ENCODE peak calls at places on chromosomes 1 and 21, in six cellular contexts. One of them, this sample, is unnamed.

GRCh38 chr1:36300526-36300925 is 5.6 kb upstream of the SH3D21 start:
- DNase-seq in ecto neural progenitor cell: no peak
- DNase-seq in DMS153: no peak
- DNase-seq in right cardiac atrium: no peak
- DNase-seq in epithelial cell of esophagus: peak; percentile 85
- DNase-seq in body of pancreas: no peak
- DNase-seq in this sample: no peak

GRCh38 chr1:47209091-47209490 is 19.3 kb upstream of the PDZK1IP1 start:
- DNase-seq in right cardiac atrium: no peak
- DNase-seq in body of pancreas: no peak
- DNase-seq in ecto neural progenitor cell: no peak
- DNase-seq in DMS153: no peak
- DNase-seq in epithelial cell of esophagus: no peak
- DNase-seq in this sample: no peak

GRCh38 chr1:60972841-60973364 is 109.5 kb upstream of the NFIA start:
- DNase-seq in right cardiac atrium: no peak
- DNase-seq in body of pancreas: no peak
- DNase-seq in DMS153: no peak
- DNase-seq in ecto neural progenitor cell: no peak
- DNase-seq in epithelial cell of esophagus: peak; percentile 82
- DNase-seq in this sample: no peak

GRCh38 chr1:224864006-224864405 is 65.5 kb upstream of the DNAH14 start:
- DNase-seq in right cardiac atrium: no peak
- DNase-seq in DMS153: no peak
- DNase-seq in ecto neural progenitor cell: no peak
- DNase-seq in body of pancreas: no peak
- DNase-seq in epithelial cell of esophagus: no peak
- DNase-seq in this sample: no peak

GRCh38 chr1:11320153-11320936 is 47.3 kb downstream of the UBIAD1 start:
- DNase-seq in epithelial cell of esophagus: no peak
- DNase-seq in ecto neural progenitor cell: peak; percentile 77
- DNase-seq in body of pancreas: peak; percentile 34
- DNase-seq in DMS153: no peak
- DNase-seq in right cardiac atrium: no peak
- DNase-seq in this sample: peak; percentile 18

GRCh38 chr1:10117132-10117531 is 84.4 kb downstream of the UBE4B start:
- DNase-seq in body of pancreas: no peak
- DNase-seq in DMS153: no peak
- DNase-seq in ecto neural progenitor cell: no peak
- DNase-seq in epithelial cell of esophagus: no peak
- DNase-seq in right cardiac atrium: no peak
- DNase-seq in this sample: peak; percentile 12

GRCh38 chr1:17170571-17170970 is 34.4 kb upstream of the PADI1 start:
- DNase-seq in body of pancreas: no peak
- DNase-seq in ecto neural progenitor cell: no peak
- DNase-seq in DMS153: no peak
- DNase-seq in epithelial cell of esophagus: no peak
- DNase-seq in right cardiac atrium: no peak
- DNase-seq in this sample: no peak

GRCh38 chr1:64956241-64956640 is 10.1 kb downstream of the JAK1 start:
- DNase-seq in epithelial cell of esophagus: peak; percentile 11
- DNase-seq in body of pancreas: no peak
- DNase-seq in right cardiac atrium: no peak
- DNase-seq in DMS153: no peak
- DNase-seq in ecto neural progenitor cell: no peak
- DNase-seq in this sample: no peak

GRCh38 chr1:172898866-172899265 is 151.9 kb downstream of the TNFSF18 start:
- DNase-seq in body of pancreas: no peak
- DNase-seq in ecto neural progenitor cell: no peak
- DNase-seq in right cardiac atrium: no peak
- DNase-seq in epithelial cell of esophagus: no peak
- DNase-seq in DMS153: no peak
- DNase-seq in this sample: no peak

GRCh38 chr1:53878492-53879105 is 11.0 kb downstream of the YIPF1 start:
- DNase-seq in DMS153: peak; percentile 33
- DNase-seq in ecto neural progenitor cell: no peak
- DNase-seq in right cardiac atrium: no peak
- DNase-seq in epithelial cell of esophagus: peak; percentile 75
- DNase-seq in body of pancreas: no peak
- DNase-seq in this sample: no peak

GRCh38 chr1:168628807-168629206 is 52.4 kb downstream of the XCL1 start:
- DNase-seq in ecto neural progenitor cell: no peak
- DNase-seq in DMS153: no peak
- DNase-seq in right cardiac atrium: no peak
- DNase-seq in epithelial cell of esophagus: peak; percentile 99
- DNase-seq in body of pancreas: no peak
- DNase-seq in this sample: no peak

GRCh38 chr1:169585184-169585583 is 1.1 kb downstream of the F5 start:
- DNase-seq in DMS153: no peak
- DNase-seq in epithelial cell of esophagus: no peak
- DNase-seq in body of pancreas: no peak
- DNase-seq in right cardiac atrium: no peak
- DNase-seq in ecto neural progenitor cell: no peak
- DNase-seq in this sample: no peak

GRCh38 chr1:41683681-41684500 is 199.4 kb upstream of the EDN2 start:
- DNase-seq in epithelial cell of esophagus: peak; percentile 51
- DNase-seq in DMS153: no peak
- DNase-seq in right cardiac atrium: no peak
- DNase-seq in body of pancreas: no peak
- DNase-seq in ecto neural progenitor cell: no peak
- DNase-seq in this sample: peak; percentile 47

GRCh38 chr1:180842052-180842451 is 70.6 kb upstream of the KIAA1614 start:
- DNase-seq in ecto neural progenitor cell: no peak
- DNase-seq in body of pancreas: no peak
- DNase-seq in right cardiac atrium: no peak
- DNase-seq in epithelial cell of esophagus: no peak
- DNase-seq in DMS153: peak; percentile 8
- DNase-seq in this sample: no peak

GRCh38 chr1:11855430-11855829 is 3.3 kb downstream of the NPPB start:
- DNase-seq in ecto neural progenitor cell: no peak
- DNase-seq in right cardiac atrium: no peak
- DNase-seq in epithelial cell of esophagus: peak; percentile 21
- DNase-seq in body of pancreas: no peak
- DNase-seq in DMS153: no peak
- DNase-seq in this sample: no peak

GRCh38 chr21:42258150-42258884 is 39.4 kb downstream of the ABCG1 start:
- DNase-seq in ecto neural progenitor cell: peak; percentile 84
- DNase-seq in right cardiac atrium: peak; percentile 67
- DNase-seq in epithelial cell of esophagus: peak; percentile 60
- DNase-seq in DMS153: peak; percentile 27
- DNase-seq in body of pancreas: peak; percentile 83
- DNase-seq in this sample: peak; percentile 57

GRCh38 chr1:182392045-182393028 is 747 bp upstream of the GLUL start:
- DNase-seq in epithelial cell of esophagus: no peak
- DNase-seq in ecto neural progenitor cell: no peak
- DNase-seq in right cardiac atrium: no peak
- DNase-seq in DMS153: peak; percentile 90
- DNase-seq in body of pancreas: peak; percentile 54
- DNase-seq in this sample: peak; percentile 50

GRCh38 chr1:27017206-27017605 is 4.6 kb upstream of the TENT5B start:
- DNase-seq in right cardiac atrium: no peak
- DNase-seq in ecto neural progenitor cell: no peak
- DNase-seq in epithelial cell of esophagus: no peak
- DNase-seq in DMS153: no peak
- DNase-seq in body of pancreas: no peak
- DNase-seq in this sample: no peak

GRCh38 chr1:20787100-20787774 is at the start of gene HP1BP3:
- DNase-seq in right cardiac atrium: peak; percentile 80
- DNase-seq in ecto neural progenitor cell: peak; percentile 80
- DNase-seq in DMS153: peak; percentile 58
- DNase-seq in body of pancreas: peak; percentile 84
- DNase-seq in epithelial cell of esophagus: peak; percentile 53
- DNase-seq in this sample: peak; percentile 77

GRCh38 chr1:78038491-78038939 is 7.3 kb upstream of the GIPC2 start:
- DNase-seq in right cardiac atrium: no peak
- DNase-seq in epithelial cell of esophagus: no peak
- DNase-seq in DMS153: peak; percentile 77
- DNase-seq in ecto neural progenitor cell: no peak
- DNase-seq in body of pancreas: no peak
- DNase-seq in this sample: no peak

GRCh38 chr21:29434081-29434480 is 135.4 kb downstream of the BACH1 start:
- DNase-seq in right cardiac atrium: no peak
- DNase-seq in body of pancreas: no peak
- DNase-seq in epithelial cell of esophagus: no peak
- DNase-seq in ecto neural progenitor cell: no peak
- DNase-seq in DMS153: no peak
- DNase-seq in this sample: no peak

GRCh38 chr1:210003501-210003900 is 65.5 kb downstream of the SYT14 start:
- DNase-seq in body of pancreas: no peak
- DNase-seq in epithelial cell of esophagus: no peak
- DNase-seq in right cardiac atrium: no peak
- DNase-seq in DMS153: no peak
- DNase-seq in ecto neural progenitor cell: no peak
- DNase-seq in this sample: no peak

GRCh38 chr1:111968511-111968910 is 21.0 kb downstream of the KCND3 start:
- DNase-seq in right cardiac atrium: no peak
- DNase-seq in ecto neural progenitor cell: no peak
- DNase-seq in epithelial cell of esophagus: no peak
- DNase-seq in body of pancreas: no peak
- DNase-seq in DMS153: no peak
- DNase-seq in this sample: no peak

GRCh38 chr1:237890416-237890815 is 306 bp downstream of the ZP4 start:
- DNase-seq in right cardiac atrium: no peak
- DNase-seq in ecto neural progenitor cell: no peak
- DNase-seq in body of pancreas: no peak
- DNase-seq in epithelial cell of esophagus: no peak
- DNase-seq in DMS153: no peak
- DNase-seq in this sample: no peak

GRCh38 chr1:25503551-25504426 is 39.6 kb upstream of the LDLRAP1 start:
- DNase-seq in epithelial cell of esophagus: peak; percentile 64
- DNase-seq in body of pancreas: peak; percentile 82
- DNase-seq in right cardiac atrium: no peak
- DNase-seq in ecto neural progenitor cell: peak; percentile 67
- DNase-seq in DMS153: peak; percentile 37
- DNase-seq in this sample: peak; percentile 68

GRCh38 chr1:34977858-34978257 is 7.3 kb downstream of the TMEM35B start:
- DNase-seq in epithelial cell of esophagus: no peak
- DNase-seq in body of pancreas: no peak
- DNase-seq in right cardiac atrium: no peak
- DNase-seq in DMS153: no peak
- DNase-seq in ecto neural progenitor cell: no peak
- DNase-seq in this sample: peak; percentile 33

GRCh38 chr1:24236170-24237045 is 49.3 kb upstream of the IFNLR1 start:
- DNase-seq in DMS153: no peak
- DNase-seq in epithelial cell of esophagus: peak; percentile 95
- DNase-seq in body of pancreas: peak; percentile 7
- DNase-seq in right cardiac atrium: no peak
- DNase-seq in ecto neural progenitor cell: no peak
- DNase-seq in this sample: peak; percentile 25

GRCh38 chr21:17903929-17904639 is 84.9 kb upstream of the C21orf91 start:
- DNase-seq in right cardiac atrium: no peak
- DNase-seq in epithelial cell of esophagus: no peak
- DNase-seq in body of pancreas: no peak
- DNase-seq in DMS153: no peak
- DNase-seq in ecto neural progenitor cell: no peak
- DNase-seq in this sample: no peak

This sample was measured in adrenal gland.